ENCODE peak calls at places on chromosomes 7 and 10, in ten cellular contexts. One of them, this sample, is unnamed. For H3K4me1, the result is how much of the 10 kb centered on the place peaks cover.

GRCh38 chr10:110912374-110912773 is 6.6 kb downstream of the BBIP1 start:
- DNase-seq in cardiac muscle cell: no peak
- DNase-seq in transverse colon: no peak
- DNase-seq in PC-9: no peak
- DNase-seq in heart left ventricle: no peak
- DNase-seq in CD8-positive, alpha-beta T cell: no peak
- DNase-seq in IMR-90: peak
- DNase-seq in fibroblast of lung: peak
- DNase-seq in psoas muscle: no peak
- DNase-seq in PC-3: peak
- DNase-seq in this sample: no peak

GRCh38 chr10:79487296-79488194 is 24.8 kb upstream of the EIF5AL1 start:
- DNase-seq in fibroblast of lung: peak
- DNase-seq in heart left ventricle: peak
- DNase-seq in transverse colon: peak
- DNase-seq in PC-3: peak
- DNase-seq in psoas muscle: peak
- DNase-seq in IMR-90: peak
- DNase-seq in PC-9: peak
- DNase-seq in CD8-positive, alpha-beta T cell: no peak
- DNase-seq in cardiac muscle cell: peak
- DNase-seq in this sample: peak

GRCh38 chr10:116263870-116264269 is 9.1 kb downstream of the GFRA1 start:
- DNase-seq in transverse colon: no peak
- DNase-seq in IMR-90: peak
- DNase-seq in PC-3: peak
- DNase-seq in PC-9: no peak
- DNase-seq in psoas muscle: no peak
- DNase-seq in heart left ventricle: no peak
- DNase-seq in cardiac muscle cell: no peak
- DNase-seq in CD8-positive, alpha-beta T cell: no peak
- DNase-seq in fibroblast of lung: peak
- DNase-seq in this sample: peak

GRCh38 chr7:23246540-23246939 is at the start of gene GPNMB:
- DNase-seq in PC-9: peak
- DNase-seq in cardiac muscle cell: no peak
- DNase-seq in psoas muscle: peak
- DNase-seq in heart left ventricle: peak
- DNase-seq in fibroblast of lung: peak
- DNase-seq in transverse colon: peak
- DNase-seq in PC-3: peak
- DNase-seq in IMR-90: peak
- DNase-seq in CD8-positive, alpha-beta T cell: no peak
- DNase-seq in this sample: peak

GRCh38 chr10:44952779-44953231 is 6.8 kb upstream of the RASSF4 start:
- DNase-seq in PC-3: no peak
- DNase-seq in heart left ventricle: no peak
- DNase-seq in CD8-positive, alpha-beta T cell: no peak
- DNase-seq in psoas muscle: no peak
- DNase-seq in transverse colon: no peak
- DNase-seq in IMR-90: no peak
- DNase-seq in fibroblast of lung: no peak
- DNase-seq in PC-9: no peak
- DNase-seq in cardiac muscle cell: peak
- DNase-seq in this sample: no peak

GRCh38 chr10:60110739-60111138 is 204.4 kb upstream of the CCDC6 start:
- DNase-seq in heart left ventricle: no peak
- DNase-seq in IMR-90: no peak
- DNase-seq in psoas muscle: no peak
- DNase-seq in PC-3: no peak
- DNase-seq in cardiac muscle cell: no peak
- DNase-seq in PC-9: no peak
- DNase-seq in transverse colon: no peak
- DNase-seq in fibroblast of lung: no peak
- DNase-seq in CD8-positive, alpha-beta T cell: no peak
- DNase-seq in this sample: no peak

GRCh38 chr10:75334720-75335119 is 66.8 kb downstream of the ZNF503 start:
- DNase-seq in CD8-positive, alpha-beta T cell: no peak
- DNase-seq in IMR-90: no peak
- DNase-seq in PC-3: no peak
- DNase-seq in PC-9: no peak
- DNase-seq in fibroblast of lung: no peak
- DNase-seq in heart left ventricle: no peak
- DNase-seq in cardiac muscle cell: no peak
- DNase-seq in psoas muscle: no peak
- DNase-seq in transverse colon: no peak
- DNase-seq in this sample: no peak

GRCh38 chr10:73858013-73858708 is 16.2 kb downstream of the CAMK2G start:
- DNase-seq in PC-3: no peak
- DNase-seq in IMR-90: no peak
- DNase-seq in PC-9: no peak
- DNase-seq in psoas muscle: no peak
- DNase-seq in heart left ventricle: no peak
- DNase-seq in transverse colon: no peak
- DNase-seq in CD8-positive, alpha-beta T cell: no peak
- DNase-seq in fibroblast of lung: peak
- DNase-seq in cardiac muscle cell: no peak
- DNase-seq in this sample: no peak

GRCh38 chr10:116017405-116017804 is 255.6 kb downstream of the GFRA1 start:
- DNase-seq in fibroblast of lung: no peak
- DNase-seq in transverse colon: no peak
- DNase-seq in PC-3: no peak
- DNase-seq in heart left ventricle: no peak
- DNase-seq in IMR-90: no peak
- DNase-seq in CD8-positive, alpha-beta T cell: no peak
- DNase-seq in PC-9: no peak
- DNase-seq in psoas muscle: no peak
- DNase-seq in cardiac muscle cell: no peak
- DNase-seq in this sample: no peak

GRCh38 chr10:114879541-114880158 is 58.1 kb downstream of the FHIP2A start:
- DNase-seq in cardiac muscle cell: peak
- DNase-seq in CD8-positive, alpha-beta T cell: peak
- DNase-seq in PC-9: no peak
- DNase-seq in transverse colon: peak
- DNase-seq in psoas muscle: no peak
- DNase-seq in heart left ventricle: no peak
- DNase-seq in IMR-90: peak
- DNase-seq in fibroblast of lung: peak
- DNase-seq in PC-3: peak
- DNase-seq in this sample: peak

GRCh38 chr7:42794673-42795072 is 117.2 kb downstream of the C7orf25 start:
- DNase-seq in psoas muscle: no peak
- DNase-seq in PC-3: no peak
- DNase-seq in IMR-90: no peak
- DNase-seq in transverse colon: no peak
- DNase-seq in CD8-positive, alpha-beta T cell: no peak
- DNase-seq in fibroblast of lung: no peak
- DNase-seq in cardiac muscle cell: no peak
- DNase-seq in heart left ventricle: no peak
- DNase-seq in PC-9: no peak
- DNase-seq in this sample: no peak

GRCh38 chr10:21750424-21750823 is 216.4 kb downstream of the MLLT10 start:
- DNase-seq in psoas muscle: no peak
- DNase-seq in IMR-90: no peak
- DNase-seq in PC-9: no peak
- DNase-seq in cardiac muscle cell: no peak
- DNase-seq in fibroblast of lung: no peak
- DNase-seq in transverse colon: no peak
- DNase-seq in heart left ventricle: no peak
- DNase-seq in PC-3: peak
- DNase-seq in CD8-positive, alpha-beta T cell: no peak
- DNase-seq in this sample: no peak

GRCh38 chr10:84198206-84198915 is 4.0 kb downstream of the CDHR1 start:
- DNase-seq in heart left ventricle: no peak
- DNase-seq in IMR-90: no peak
- DNase-seq in PC-9: no peak
- DNase-seq in PC-3: no peak
- DNase-seq in cardiac muscle cell: no peak
- DNase-seq in fibroblast of lung: no peak
- DNase-seq in psoas muscle: no peak
- DNase-seq in CD8-positive, alpha-beta T cell: no peak
- DNase-seq in transverse colon: peak
- DNase-seq in this sample: no peak

GRCh38 chr7:501526-501925 is 18.1 kb downstream of the PDGFA start:
- DNase-seq in fibroblast of lung: no peak
- DNase-seq in psoas muscle: peak
- DNase-seq in cardiac muscle cell: no peak
- DNase-seq in CD8-positive, alpha-beta T cell: no peak
- DNase-seq in PC-9: no peak
- DNase-seq in transverse colon: no peak
- DNase-seq in IMR-90: no peak
- DNase-seq in heart left ventricle: no peak
- DNase-seq in PC-3: no peak
- DNase-seq in this sample: no peak
- H3K4me1 ChIP-seq in fibroblast of lung: under half
- H3K4me1 ChIP-seq in psoas muscle: under half
- H3K4me1 ChIP-seq in cardiac muscle cell: under half
- H3K4me1 ChIP-seq in CD8-positive, alpha-beta T cell: under half
- H3K4me1 ChIP-seq in PC-9: under half
- H3K4me1 ChIP-seq in transverse colon: under half
- H3K4me1 ChIP-seq in IMR-90: under half
- H3K4me1 ChIP-seq in heart left ventricle: under half
- H3K4me1 ChIP-seq in PC-3: under half
- H3K4me1 ChIP-seq in this sample: under half

DNA sequence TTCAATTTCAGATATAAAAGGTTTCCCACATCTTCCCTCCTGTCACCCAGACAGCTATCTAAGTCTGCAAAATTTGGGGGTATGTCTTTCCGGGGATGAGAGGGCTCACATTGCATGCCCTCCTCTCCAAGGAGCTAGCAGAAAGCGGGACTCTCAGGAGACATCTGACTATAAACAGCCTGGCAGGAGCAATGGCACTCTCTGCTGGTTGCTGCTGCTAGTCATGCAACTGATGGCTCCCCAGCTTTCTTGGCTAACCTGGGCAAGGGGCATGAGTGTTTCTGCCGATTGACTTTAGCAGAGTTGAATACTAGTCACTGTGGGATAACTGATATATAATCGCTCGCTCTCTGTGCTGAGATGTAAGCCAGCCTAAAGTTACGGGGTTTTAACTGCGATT is 12.0 kb downstream of the TBX20 start:
- DNase-seq in heart left ventricle: no peak
- DNase-seq in cardiac muscle cell: no peak
- DNase-seq in transverse colon: no peak
- DNase-seq in PC-9: no peak
- DNase-seq in fibroblast of lung: no peak
- DNase-seq in CD8-positive, alpha-beta T cell: no peak
- DNase-seq in PC-3: peak
- DNase-seq in IMR-90: no peak
- DNase-seq in psoas muscle: no peak
- DNase-seq in this sample: no peak
- TF ChIP-seq CTCF in heart left ventricle: peak
- TF ChIP-seq CTCF in cardiac muscle cell: no peak
- TF ChIP-seq CTCF in transverse colon: no peak
- TF ChIP-seq CTCF in PC-9: no peak
- TF ChIP-seq CTCF in fibroblast of lung: no peak
- TF ChIP-seq CTCF in CD8-positive, alpha-beta T cell: no peak
- TF ChIP-seq CTCF in PC-3: no peak
- TF ChIP-seq CTCF in IMR-90: no peak
- TF ChIP-seq CTCF in psoas muscle: peak
- TF ChIP-seq CTCF in this sample: no peak

GRCh38 chr10:113133497-113133896 is 183.4 kb downstream of the TCF7L2 start:
- DNase-seq in PC-3: no peak
- DNase-seq in psoas muscle: no peak
- DNase-seq in transverse colon: no peak
- DNase-seq in heart left ventricle: no peak
- DNase-seq in CD8-positive, alpha-beta T cell: no peak
- DNase-seq in fibroblast of lung: peak
- DNase-seq in PC-9: no peak
- DNase-seq in cardiac muscle cell: no peak
- DNase-seq in IMR-90: peak
- DNase-seq in this sample: peak
- H3K4me1 ChIP-seq in PC-3: under half
- H3K4me1 ChIP-seq in psoas muscle: under half
- H3K4me1 ChIP-seq in transverse colon: under half
- H3K4me1 ChIP-seq in heart left ventricle: under half
- H3K4me1 ChIP-seq in CD8-positive, alpha-beta T cell: under half
- H3K4me1 ChIP-seq in fibroblast of lung: under half
- H3K4me1 ChIP-seq in PC-9: under half
- H3K4me1 ChIP-seq in cardiac muscle cell: under half
- H3K4me1 ChIP-seq in IMR-90: under half
- H3K4me1 ChIP-seq in this sample: under half

GRCh38 chr7:13279854-13280435 is 592.5 kb downstream of the ARL4A start:
- DNase-seq in fibroblast of lung: peak
- DNase-seq in psoas muscle: no peak
- DNase-seq in CD8-positive, alpha-beta T cell: no peak
- DNase-seq in PC-3: peak
- DNase-seq in transverse colon: no peak
- DNase-seq in heart left ventricle: no peak
- DNase-seq in cardiac muscle cell: peak
- DNase-seq in IMR-90: peak
- DNase-seq in PC-9: no peak
- DNase-seq in this sample: peak

GRCh38 chr7:13286916-13287315 is 599.5 kb downstream of the ARL4A start:
- DNase-seq in heart left ventricle: no peak
- DNase-seq in cardiac muscle cell: no peak
- DNase-seq in fibroblast of lung: peak
- DNase-seq in transverse colon: no peak
- DNase-seq in CD8-positive, alpha-beta T cell: no peak
- DNase-seq in PC-3: no peak
- DNase-seq in IMR-90: no peak
- DNase-seq in psoas muscle: no peak
- DNase-seq in PC-9: no peak
- DNase-seq in this sample: no peak

GRCh38 chr7:13276977-13277376 is 589.5 kb downstream of the ARL4A start:
- DNase-seq in heart left ventricle: no peak
- DNase-seq in IMR-90: no peak
- DNase-seq in cardiac muscle cell: no peak
- DNase-seq in CD8-positive, alpha-beta T cell: no peak
- DNase-seq in fibroblast of lung: no peak
- DNase-seq in psoas muscle: no peak
- DNase-seq in PC-9: no peak
- DNase-seq in PC-3: peak
- DNase-seq in transverse colon: no peak
- DNase-seq in this sample: peak

GRCh38 chr7:13278020-13278419 is 590.6 kb downstream of the ARL4A start:
- DNase-seq in IMR-90: no peak
- DNase-seq in heart left ventricle: no peak
- DNase-seq in cardiac muscle cell: no peak
- DNase-seq in PC-9: no peak
- DNase-seq in transverse colon: no peak
- DNase-seq in CD8-positive, alpha-beta T cell: no peak
- DNase-seq in fibroblast of lung: no peak
- DNase-seq in psoas muscle: no peak
- DNase-seq in PC-3: no peak
- DNase-seq in this sample: no peak

DNA sequence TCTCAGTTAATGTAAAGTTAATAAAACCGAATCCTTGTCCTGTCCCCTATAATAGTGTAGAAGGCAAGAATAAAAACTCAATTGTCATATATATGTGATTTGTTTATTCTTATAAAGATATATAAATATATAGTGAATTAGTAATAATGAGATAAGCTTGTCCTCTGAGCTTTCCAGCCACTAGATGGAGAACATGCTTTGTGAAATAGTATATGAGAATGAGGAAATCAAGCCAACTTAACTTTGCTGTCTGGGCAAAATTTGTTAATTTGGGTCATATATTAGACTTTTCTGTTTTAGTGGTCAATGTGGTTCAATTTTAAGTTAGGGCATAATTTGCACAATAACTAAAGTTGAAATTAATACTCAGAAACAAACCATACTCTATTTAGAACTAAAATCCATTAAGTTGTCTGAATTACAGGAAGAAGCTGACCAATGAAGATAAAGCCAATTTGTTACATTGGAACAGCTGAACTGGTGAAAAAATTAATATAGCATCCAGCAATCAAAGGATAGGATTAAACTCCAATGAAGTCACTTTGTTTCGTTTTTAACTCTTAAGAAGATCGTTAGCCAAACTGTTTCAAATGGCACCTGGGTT is 595.0 kb downstream of the ARL4A start:
- DNase-seq in psoas muscle: no peak
- DNase-seq in IMR-90: peak
- DNase-seq in fibroblast of lung: peak
- DNase-seq in transverse colon: no peak
- DNase-seq in CD8-positive, alpha-beta T cell: no peak
- DNase-seq in PC-3: peak
- DNase-seq in heart left ventricle: no peak
- DNase-seq in PC-9: no peak
- DNase-seq in cardiac muscle cell: peak
- DNase-seq in this sample: peak
- TF ChIP-seq CTCF in psoas muscle: peak
- TF ChIP-seq CTCF in IMR-90: peak
- TF ChIP-seq CTCF in fibroblast of lung: peak
- TF ChIP-seq CTCF in transverse colon: no peak
- TF ChIP-seq CTCF in CD8-positive, alpha-beta T cell: no peak
- TF ChIP-seq CTCF in PC-3: peak
- TF ChIP-seq CTCF in heart left ventricle: peak
- TF ChIP-seq CTCF in PC-9: peak
- TF ChIP-seq CTCF in cardiac muscle cell: peak
- TF ChIP-seq CTCF in this sample: peak